ENCODE peak calls at places on chromosomes 4 and X, in ten cellular contexts. One of them, this sample, is unnamed.

GRCh38 chr4:81218206-81218605 is 3.2 kb upstream of the PRKG2 start:
- DNase-seq in brain microvascular endothelial cell: no peak
- DNase-seq in A549: no peak
- DNase-seq in psoas muscle: no peak
- DNase-seq in right lobe of liver: no peak
- DNase-seq in heart right ventricle: no peak
- DNase-seq in PC-9: no peak
- DNase-seq in left ventricle myocardium inferior: no peak
- DNase-seq in thyroid gland: no peak
- DNase-seq in thoracic aorta: no peak
- DNase-seq in this sample: no peak

GRCh38 chrX:14497184-14497666 is 32.1 kb upstream of the GLRA2 start:
- DNase-seq in brain microvascular endothelial cell: peak
- DNase-seq in A549: no peak
- DNase-seq in psoas muscle: no peak
- DNase-seq in right lobe of liver: no peak
- DNase-seq in heart right ventricle: no peak
- DNase-seq in PC-9: no peak
- DNase-seq in left ventricle myocardium inferior: no peak
- DNase-seq in thyroid gland: no peak
- DNase-seq in thoracic aorta: no peak
- DNase-seq in this sample: no peak

GRCh38 chr4:108135549-108136209 is 33.1 kb downstream of the LEF1 start:
- DNase-seq in brain microvascular endothelial cell: no peak
- DNase-seq in A549: no peak
- DNase-seq in psoas muscle: no peak
- DNase-seq in right lobe of liver: no peak
- DNase-seq in heart right ventricle: no peak
- DNase-seq in PC-9: no peak
- DNase-seq in left ventricle myocardium inferior: no peak
- DNase-seq in thyroid gland: no peak
- DNase-seq in thoracic aorta: no peak
- DNase-seq in this sample: no peak

GRCh38 chrX:57083143-57083542 is 38.2 kb downstream of the SPIN2B start:
- DNase-seq in brain microvascular endothelial cell: no peak
- DNase-seq in A549: no peak
- DNase-seq in psoas muscle: no peak
- DNase-seq in right lobe of liver: no peak
- DNase-seq in heart right ventricle: no peak
- DNase-seq in PC-9: no peak
- DNase-seq in left ventricle myocardium inferior: no peak
- DNase-seq in thyroid gland: no peak
- DNase-seq in thoracic aorta: no peak
- DNase-seq in this sample: no peak

GRCh38 chrX:48574270-48575266 is at the start of gene RBM3:
- DNase-seq in brain microvascular endothelial cell: peak
- DNase-seq in A549: peak
- DNase-seq in psoas muscle: peak
- DNase-seq in right lobe of liver: peak
- DNase-seq in heart right ventricle: peak
- DNase-seq in PC-9: peak
- DNase-seq in left ventricle myocardium inferior: peak
- DNase-seq in thyroid gland: peak
- DNase-seq in thoracic aorta: peak
- DNase-seq in this sample: peak

GRCh38 chr4:43352859-43353258 is 460.3 kb downstream of the GRXCR1 start:
- DNase-seq in brain microvascular endothelial cell: no peak
- DNase-seq in A549: no peak
- DNase-seq in psoas muscle: no peak
- DNase-seq in right lobe of liver: no peak
- DNase-seq in heart right ventricle: no peak
- DNase-seq in PC-9: no peak
- DNase-seq in left ventricle myocardium inferior: no peak
- DNase-seq in thyroid gland: no peak
- DNase-seq in thoracic aorta: no peak
- DNase-seq in this sample: no peak

GRCh38 chr4:4854649-4855292 is 4.7 kb upstream of the MSX1 start:
- DNase-seq in brain microvascular endothelial cell: no peak
- DNase-seq in A549: no peak
- DNase-seq in psoas muscle: peak
- DNase-seq in right lobe of liver: no peak
- DNase-seq in heart right ventricle: no peak
- DNase-seq in PC-9: no peak
- DNase-seq in left ventricle myocardium inferior: no peak
- DNase-seq in thyroid gland: no peak
- DNase-seq in thoracic aorta: no peak
- DNase-seq in this sample: no peak

GRCh38 chr4:2745981-2746806 is 9.9 kb downstream of the TNIP2 start:
- DNase-seq in brain microvascular endothelial cell: peak
- DNase-seq in A549: peak
- DNase-seq in psoas muscle: peak
- DNase-seq in right lobe of liver: no peak
- DNase-seq in heart right ventricle: peak
- DNase-seq in PC-9: peak
- DNase-seq in left ventricle myocardium inferior: peak
- DNase-seq in thyroid gland: no peak
- DNase-seq in thoracic aorta: peak
- DNase-seq in this sample: peak

GRCh38 chr4:12897954-12898353 is 586.2 kb downstream of the RAB28 start:
- DNase-seq in brain microvascular endothelial cell: no peak
- DNase-seq in A549: no peak
- DNase-seq in psoas muscle: no peak
- DNase-seq in right lobe of liver: no peak
- DNase-seq in heart right ventricle: no peak
- DNase-seq in PC-9: no peak
- DNase-seq in left ventricle myocardium inferior: no peak
- DNase-seq in thyroid gland: no peak
- DNase-seq in thoracic aorta: no peak
- DNase-seq in this sample: no peak

GRCh38 chr4:169811476-169811875 is 53.7 kb upstream of the HPF1 start:
- DNase-seq in brain microvascular endothelial cell: peak
- DNase-seq in A549: no peak
- DNase-seq in psoas muscle: no peak
- DNase-seq in right lobe of liver: no peak
- DNase-seq in heart right ventricle: no peak
- DNase-seq in PC-9: no peak
- DNase-seq in left ventricle myocardium inferior: no peak
- DNase-seq in thyroid gland: no peak
- DNase-seq in thoracic aorta: no peak
- DNase-seq in this sample: no peak

GRCh38 chr4:113781439-113782040 is 20.0 kb upstream of the CAMK2D start:
- DNase-seq in brain microvascular endothelial cell: no peak
- DNase-seq in A549: peak
- DNase-seq in psoas muscle: no peak
- DNase-seq in right lobe of liver: no peak
- DNase-seq in heart right ventricle: no peak
- DNase-seq in PC-9: no peak
- DNase-seq in left ventricle myocardium inferior: no peak
- DNase-seq in thyroid gland: no peak
- DNase-seq in thoracic aorta: no peak
- DNase-seq in this sample: no peak

GRCh38 chr4:174714393-174715211 is 114.4 kb downstream of the GLRA3 start:
- DNase-seq in brain microvascular endothelial cell: peak
- DNase-seq in A549: peak
- DNase-seq in psoas muscle: no peak
- DNase-seq in right lobe of liver: no peak
- DNase-seq in heart right ventricle: no peak
- DNase-seq in PC-9: peak
- DNase-seq in left ventricle myocardium inferior: no peak
- DNase-seq in thyroid gland: no peak
- DNase-seq in thoracic aorta: no peak
- DNase-seq in this sample: no peak

GRCh38 chrX:139203681-139204575 is 326.6 kb upstream of the F9 start:
- DNase-seq in brain microvascular endothelial cell: no peak
- DNase-seq in A549: no peak
- DNase-seq in psoas muscle: peak
- DNase-seq in right lobe of liver: no peak
- DNase-seq in heart right ventricle: peak
- DNase-seq in PC-9: no peak
- DNase-seq in left ventricle myocardium inferior: no peak
- DNase-seq in thyroid gland: peak
- DNase-seq in thoracic aorta: no peak
- DNase-seq in this sample: no peak

GRCh38 chr4:66662620-66663019 is 882.7 kb downstream of the CENPC start:
- DNase-seq in brain microvascular endothelial cell: no peak
- DNase-seq in A549: no peak
- DNase-seq in psoas muscle: no peak
- DNase-seq in right lobe of liver: no peak
- DNase-seq in heart right ventricle: no peak
- DNase-seq in PC-9: no peak
- DNase-seq in left ventricle myocardium inferior: no peak
- DNase-seq in thyroid gland: no peak
- DNase-seq in thoracic aorta: no peak
- DNase-seq in this sample: no peak

GRCh38 chr4:156594619-156595018 is 377.0 kb downstream of the PDGFC start:
- DNase-seq in brain microvascular endothelial cell: peak
- DNase-seq in A549: no peak
- DNase-seq in psoas muscle: peak
- DNase-seq in right lobe of liver: peak
- DNase-seq in heart right ventricle: peak
- DNase-seq in PC-9: no peak
- DNase-seq in left ventricle myocardium inferior: peak
- DNase-seq in thyroid gland: peak
- DNase-seq in thoracic aorta: no peak
- DNase-seq in this sample: no peak

GRCh38 chrX:106862972-106863688 is 40.0 kb downstream of the RIPPLY1 start:
- DNase-seq in brain microvascular endothelial cell: peak
- DNase-seq in A549: peak
- DNase-seq in psoas muscle: no peak
- DNase-seq in right lobe of liver: no peak
- DNase-seq in heart right ventricle: no peak
- DNase-seq in PC-9: no peak
- DNase-seq in left ventricle myocardium inferior: no peak
- DNase-seq in thyroid gland: peak
- DNase-seq in thoracic aorta: no peak
- DNase-seq in this sample: no peak

GRCh38 chrX:13598877-13599276 is 29.5 kb downstream of the EGFL6 start:
- DNase-seq in brain microvascular endothelial cell: no peak
- DNase-seq in A549: peak
- DNase-seq in psoas muscle: no peak
- DNase-seq in right lobe of liver: no peak
- DNase-seq in heart right ventricle: no peak
- DNase-seq in PC-9: no peak
- DNase-seq in left ventricle myocardium inferior: no peak
- DNase-seq in thyroid gland: no peak
- DNase-seq in thoracic aorta: no peak
- DNase-seq in this sample: no peak

GRCh38 chr4:67765928-67766327 is 11.7 kb upstream of the GNRHR start:
- DNase-seq in brain microvascular endothelial cell: no peak
- DNase-seq in A549: no peak
- DNase-seq in psoas muscle: no peak
- DNase-seq in right lobe of liver: no peak
- DNase-seq in heart right ventricle: no peak
- DNase-seq in PC-9: no peak
- DNase-seq in left ventricle myocardium inferior: no peak
- DNase-seq in thyroid gland: no peak
- DNase-seq in thoracic aorta: no peak
- DNase-seq in this sample: no peak

DNA sequence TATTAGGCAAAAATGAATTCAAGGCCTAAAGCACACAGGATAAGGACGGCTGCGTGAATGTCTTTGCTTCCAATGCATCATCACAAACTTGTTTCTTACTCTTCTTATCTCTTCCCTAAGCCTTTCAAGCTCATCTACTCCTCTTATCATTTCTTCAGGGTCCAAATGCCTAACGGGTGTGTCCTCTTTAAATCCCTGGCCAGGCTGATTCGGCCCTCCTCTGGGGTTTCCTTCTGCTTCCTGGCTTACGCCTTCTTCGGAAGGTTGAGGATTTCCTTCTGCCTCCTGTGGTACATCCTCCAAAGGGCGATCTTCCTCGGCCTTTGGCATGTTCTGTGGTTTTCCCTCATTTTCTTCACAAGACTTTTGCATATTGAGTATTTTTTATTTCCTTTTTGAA is 1.3 kb downstream of the TCEAL8 start:
- DNase-seq in brain microvascular endothelial cell: no peak
- DNase-seq in A549: no peak
- DNase-seq in psoas muscle: no peak
- DNase-seq in right lobe of liver: no peak
- DNase-seq in heart right ventricle: peak
- DNase-seq in PC-9: no peak
- DNase-seq in left ventricle myocardium inferior: no peak
- DNase-seq in thyroid gland: peak
- DNase-seq in thoracic aorta: no peak
- DNase-seq in this sample: no peak
- H3K27ac ChIP-seq in brain microvascular endothelial cell: peak
- H3K27ac ChIP-seq in A549: peak
- H3K27ac ChIP-seq in psoas muscle: peak
- H3K27ac ChIP-seq in right lobe of liver: no peak
- H3K27ac ChIP-seq in heart right ventricle: peak
- H3K27ac ChIP-seq in PC-9: no peak
- H3K27ac ChIP-seq in left ventricle myocardium inferior: peak
- H3K27ac ChIP-seq in thyroid gland: peak
- H3K27ac ChIP-seq in thoracic aorta: peak
- H3K27ac ChIP-seq in this sample: peak

GRCh38 chrX:38192007-38192625 is 28.6 kb downstream of the SRPX start:
- DNase-seq in brain microvascular endothelial cell: no peak
- DNase-seq in A549: peak
- DNase-seq in psoas muscle: no peak
- DNase-seq in right lobe of liver: no peak
- DNase-seq in heart right ventricle: no peak
- DNase-seq in PC-9: no peak
- DNase-seq in left ventricle myocardium inferior: no peak
- DNase-seq in thyroid gland: peak
- DNase-seq in thoracic aorta: no peak
- DNase-seq in this sample: no peak
- TF ChIP-seq CTCF in brain microvascular endothelial cell: peak
- TF ChIP-seq CTCF in A549: peak
- TF ChIP-seq CTCF in psoas muscle: peak
- TF ChIP-seq CTCF in right lobe of liver: peak
- TF ChIP-seq CTCF in heart right ventricle: no peak
- TF ChIP-seq CTCF in PC-9: no peak
- TF ChIP-seq CTCF in left ventricle myocardium inferior: peak
- TF ChIP-seq CTCF in thyroid gland: no peak
- TF ChIP-seq CTCF in thoracic aorta: peak
- TF ChIP-seq CTCF in this sample: no peak

DNA sequence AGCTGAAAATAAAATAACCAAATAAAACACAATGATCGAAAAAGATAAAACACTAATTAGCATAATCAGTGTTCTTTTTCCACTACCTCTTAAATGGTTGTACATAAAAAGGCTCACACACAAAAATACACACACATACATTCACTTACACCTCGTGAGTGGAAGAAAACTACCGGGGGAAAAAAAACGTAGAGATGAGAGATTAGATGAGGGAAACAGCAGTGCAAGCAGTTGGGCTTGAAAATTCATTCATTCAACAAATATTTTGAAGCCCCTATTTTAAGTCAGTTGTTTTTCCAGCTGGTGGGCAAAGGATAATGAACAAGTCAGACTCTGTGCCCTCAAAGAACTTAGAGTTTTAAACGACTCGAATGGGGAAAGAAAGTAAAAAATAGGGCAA is 1.0 kb downstream of the TBCK start:
- DNase-seq in brain microvascular endothelial cell: no peak
- DNase-seq in A549: no peak
- DNase-seq in psoas muscle: no peak
- DNase-seq in right lobe of liver: no peak
- DNase-seq in heart right ventricle: no peak
- DNase-seq in PC-9: no peak
- DNase-seq in left ventricle myocardium inferior: no peak
- DNase-seq in thyroid gland: no peak
- DNase-seq in thoracic aorta: no peak
- DNase-seq in this sample: no peak
- H3K4me3 ChIP-seq in brain microvascular endothelial cell: peak
- H3K4me3 ChIP-seq in A549: peak
- H3K4me3 ChIP-seq in psoas muscle: peak
- H3K4me3 ChIP-seq in right lobe of liver: peak
- H3K4me3 ChIP-seq in heart right ventricle: peak
- H3K4me3 ChIP-seq in PC-9: peak
- H3K4me3 ChIP-seq in left ventricle myocardium inferior: peak
- H3K4me3 ChIP-seq in thyroid gland: peak
- H3K4me3 ChIP-seq in thoracic aorta: peak
- H3K4me3 ChIP-seq in this sample: peak

GRCh38 chr4:21811576-21811975 is 137.0 kb downstream of the KCNIP4 start:
- DNase-seq in brain microvascular endothelial cell: no peak
- DNase-seq in A549: no peak
- DNase-seq in psoas muscle: no peak
- DNase-seq in right lobe of liver: no peak
- DNase-seq in heart right ventricle: no peak
- DNase-seq in PC-9: no peak
- DNase-seq in left ventricle myocardium inferior: no peak
- DNase-seq in thyroid gland: no peak
- DNase-seq in thoracic aorta: no peak
- DNase-seq in this sample: no peak
- H3K27ac ChIP-seq in brain microvascular endothelial cell: no peak
- H3K27ac ChIP-seq in A549: no peak
- H3K27ac ChIP-seq in psoas muscle: no peak
- H3K27ac ChIP-seq in right lobe of liver: no peak
- H3K27ac ChIP-seq in heart right ventricle: no peak
- H3K27ac ChIP-seq in PC-9: no peak
- H3K27ac ChIP-seq in left ventricle myocardium inferior: no peak
- H3K27ac ChIP-seq in thyroid gland: no peak
- H3K27ac ChIP-seq in thoracic aorta: no peak
- H3K27ac ChIP-seq in this sample: no peak